ENCODE peak calls at places on chromosomes 1 and 21, in seven cellular contexts. P, Y, R, W, B, L and S are unnamed samples.

GRCh38 chr1:232227171-232227740 is 402.7 kb downstream of the SIPA1L2 start:
- DNase-seq in P (no peak), Y (no peak), R (no peak), W (no peak), B (peak), L (no peak), S (no peak)

GRCh38 chr1:206967096-206967851 is 3.0 kb downstream of the FCAMR start:
- DNase-seq in P (no peak), Y (no peak), R (no peak), W (no peak), B (no peak), L (no peak), S (no peak)

GRCh38 chr1:2294033-2294640 is 66.0 kb downstream of the SKI start:
- DNase-seq in P (no peak), Y (no peak), R (no peak), W (no peak), B (no peak), L (no peak), S (no peak)

GRCh38 chr1:84540759-84541158 is 33.5 kb downstream of the CTBS start:
- DNase-seq in P (peak), Y (no peak), R (no peak), W (no peak), B (no peak), L (peak), S (peak)

GRCh38 chr1:51210676-51211075 is 25.4 kb upstream of the RNF11 start:
- DNase-seq in P (no peak), Y (no peak), R (no peak), W (no peak), B (no peak), L (no peak), S (no peak)

GRCh38 chr1:202122639-202123335 is at the start of gene GPR37L1:
- DNase-seq in P (no peak), Y (peak), R (no peak), W (no peak), B (no peak), L (no peak), S (no peak)

GRCh38 chr1:59006932-59007331 is 223.1 kb upstream of the JUN start:
- DNase-seq in P (no peak), Y (no peak), R (no peak), W (no peak), B (no peak), L (no peak), S (no peak)

GRCh38 chr1:47181955-47182680 is 7.7 kb downstream of the PDZK1IP1 start:
- DNase-seq in P (no peak), Y (no peak), R (no peak), W (no peak), B (no peak), L (no peak), S (no peak)

GRCh38 chr21:35395728-35396127 is 346.6 kb upstream of the RUNX1 start:
- DNase-seq in P (no peak), Y (peak), R (no peak), W (no peak), B (no peak), L (no peak), S (no peak)

GRCh38 chr1:95793893-95794292 is 559.9 kb downstream of the RWDD3 start:
- DNase-seq in P (no peak), Y (no peak), R (no peak), W (no peak), B (no peak), L (no peak), S (no peak)

GRCh38 chr1:18938707-18939070 is 17.8 kb downstream of the IFFO2 start:
- DNase-seq in P (no peak), Y (no peak), R (no peak), W (no peak), B (no peak), L (no peak), S (no peak)

GRCh38 chr1:209845405-209845725 is 17.6 kb downstream of the UTP25 start:
- DNase-seq in P (no peak), Y (no peak), R (no peak), W (no peak), B (peak), L (no peak), S (no peak)

GRCh38 chr1:5904551-5904950 is 87.7 kb downstream of the NPHP4 start:
- DNase-seq in P (no peak), Y (no peak), R (no peak), W (no peak), B (no peak), L (no peak), S (no peak)

GRCh38 chr21:45700461-45700860 is 56.9 kb downstream of the PCBP3 start:
- DNase-seq in P (no peak), Y (no peak), R (no peak), W (no peak), B (no peak), L (no peak), S (no peak)

GRCh38 chr21:42009018-42009830 is 936 bp downstream of the ZBTB21 start:
- DNase-seq in P (no peak), Y (peak), R (peak), W (peak), B (peak), L (peak), S (no peak)

GRCh38 chr1:150420560-150421265 is 56.8 kb downstream of the RPRD2 start:
- DNase-seq in P (no peak), Y (peak), R (no peak), W (no peak), B (peak), L (peak), S (peak)

GRCh38 chr1:94878329-94878728 is 48.6 kb downstream of the CNN3 start:
- DNase-seq in P (no peak), Y (no peak), R (no peak), W (no peak), B (no peak), L (no peak), S (no peak)

GRCh38 chr1:41862411-41863221 is 56.1 kb downstream of the HIVEP3 start:
- DNase-seq in P (peak), Y (peak), R (no peak), W (no peak), B (no peak), L (no peak), S (no peak)

GRCh38 chr21:45579383-45580180 is 37.3 kb upstream of the SLC19A1 start:
- DNase-seq in P (no peak), Y (no peak), R (no peak), W (no peak), B (no peak), L (no peak), S (no peak)

GRCh38 chr21:15242906-15243305 is 178.1 kb upstream of the NRIP1 start:
- DNase-seq in P (no peak), Y (no peak), R (no peak), W (no peak), B (no peak), L (no peak), S (no peak)

GRCh38 chr1:104028670-104029069 is 279.0 kb downstream of the AMY1C start:
- DNase-seq in P (no peak), Y (no peak), R (no peak), W (no peak), B (no peak), L (no peak), S (no peak)

GRCh38 chr1:17525065-17525464 is 14.4 kb upstream of the ARHGEF10L start:
- DNase-seq in P (no peak), Y (no peak), R (no peak), W (no peak), B (no peak), L (no peak), S (no peak)

GRCh38 chr1:159338018-159338417 is 35.9 kb downstream of the FCER1A start:
- DNase-seq in P (no peak), Y (no peak), R (no peak), W (no peak), B (no peak), L (no peak), S (no peak)

GRCh38 chr21:29730281-29730680 is 209.5 kb downstream of the GRIK1 start:
- DNase-seq in P (peak), Y (no peak), R (no peak), W (no peak), B (no peak), L (no peak), S (no peak)

GRCh38 chr1:4207183-4207582 is 307.1 kb upstream of the C1orf174 start:
- DNase-seq in P (no peak), Y (no peak), R (no peak), W (no peak), B (no peak), L (no peak), S (no peak)

GRCh38 chr1:65425697-65426096 is 5.2 kb downstream of the LEPR start:
- DNase-seq in P (no peak), Y (peak), R (no peak), W (no peak), B (no peak), L (no peak), S (peak)